ENCODE peak calls at places on chromosome 10, in five cellular contexts. J, R, C, F and H are unnamed samples.

GRCh38 chr10:132382231-132382922 is 14.6 kb upstream of the PWWP2B start:
- DNase-seq in R (no peak), J (no peak), C (no peak), F (no peak), H (peak)

GRCh38 chr10:69515699-69516547 is 57.3 kb downstream of the NEUROG3 start:
- DNase-seq in F (peak), J (no peak), C (peak), R (peak), H (no peak)

GRCh38 chr10:7193369-7193768 is 217.5 kb downstream of the SFMBT2 start:
- DNase-seq in R (no peak), J (no peak), C (no peak), F (peak), H (no peak)

GRCh38 chr10:61882621-61883375 is 18.7 kb upstream of the ARID5B start:
- DNase-seq in C (no peak), R (no peak), J (no peak), F (no peak), H (no peak)

GRCh38 chr10:55320187-55320586 is 519.2 kb upstream of the PCDH15 start:
- DNase-seq in F (no peak), C (no peak), R (no peak), J (no peak), H (no peak)

GRCh38 chr10:77405771-77406241 is 231.8 kb downstream of the KCNMA1 start:
- DNase-seq in F (no peak), R (peak), C (peak), J (peak), H (peak)

GRCh38 chr10:6203331-6204062 is 765 bp downstream of the PFKFB3 start:
- DNase-seq in C (peak), R (peak), F (peak), J (no peak), H (no peak)

GRCh38 chr10:33413093-33413442 is 78.6 kb upstream of the NRP1 start:
- DNase-seq in R (no peak), C (peak), J (no peak), F (no peak), H (no peak)

GRCh38 chr10:32411797-32412498 is 34.0 kb upstream of the CCDC7 start:
- DNase-seq in R (no peak), F (no peak), J (no peak), C (no peak), H (no peak)

GRCh38 chr10:98323221-98324164 is 55.5 kb upstream of the LOXL4 start:
- DNase-seq in F (no peak), J (peak), R (no peak), C (peak), H (peak)

GRCh38 chr10:88899886-88900285 is 19.8 kb downstream of the STAMBPL1 start:
- DNase-seq in J (no peak), F (no peak), R (no peak), C (no peak), H (no peak)